ENCODE peak calls at places on chromosomes 13 and 19, in four cellular contexts. S is midbrain, J is progenitor cell of endocrine pancreas, P is posterior cingulate gyrus. E is an unnamed sample.

GRCh38 chr13:24145231-24145630 is 15.3 kb upstream of the SPATA13 start:
- DNase-seq in S (no peak), J (no peak), P (no peak), E (no peak)

GRCh38 chr13:20127563-20128458 is 33.0 kb downstream of the GJA3 start:
- DNase-seq in S (peak), J (peak), P (peak), E (peak)

GRCh38 chr19:52749780-52750179 is 14.9 kb upstream of the ZNF611 start:
- DNase-seq in S (no peak), J (no peak), P (no peak), E (no peak)

GRCh38 chr19:41914906-41915247 is 13.4 kb downstream of the ERFL start:
- DNase-seq in S (no peak), J (no peak), P (no peak), E (no peak)

GRCh38 chr13:27958928-27959539 is 10.1 kb downstream of the CDX2 start:
- DNase-seq in S (no peak), J (no peak), P (no peak), E (no peak)

GRCh38 chr19:10084803-10085202 is 1.3 kb upstream of the SHFL start:
- DNase-seq in S (no peak), J (no peak), P (no peak), E (no peak)

GRCh38 chr13:31207630-31208549 is 8.1 kb downstream of the B3GLCT start:
- DNase-seq in S (no peak), J (no peak), P (peak), E (no peak)

GRCh38 chr13:85738696-85739320 is 60.4 kb downstream of the SLITRK6 start:
- DNase-seq in S (no peak), J (no peak), P (no peak), E (no peak)

GRCh38 chr13:85586422-85586831 is 212.8 kb downstream of the SLITRK6 start:
- DNase-seq in S (no peak), J (no peak), P (no peak), E (no peak)

GRCh38 chr13:74115138-74115537 is 19.1 kb downstream of the KLF12 start:
- DNase-seq in S (no peak), J (no peak), P (no peak), E (no peak)

GRCh38 chr13:109415057-109415456 is 371.3 kb downstream of the IRS2 start:
- DNase-seq in S (no peak), J (no peak), P (no peak), E (no peak)

GRCh38 chr13:36919833-36920611 is at the start of gene SMAD9:
- DNase-seq in S (peak), J (peak), P (peak), E (peak)

GRCh38 chr13:30572859-30573275 is 44.9 kb upstream of the USPL1 start:
- DNase-seq in S (peak), J (no peak), P (no peak), E (no peak)

GRCh38 chr13:87999791-88000190 is 328.6 kb downstream of the SLITRK5 start:
- DNase-seq in S (no peak), J (no peak), P (no peak), E (no peak)

GRCh38 chr19:658916-659839 is 3.8 kb downstream of the RNF126 start:
- DNase-seq in S (no peak), J (no peak), P (peak), E (no peak)

GRCh38 chr13:96492758-96493157 is 402.9 kb downstream of the HS6ST3 start:
- DNase-seq in S (peak), J (no peak), P (peak), E (no peak)

GRCh38 chr19:58154287-58154678 is 3.7 kb upstream of the ZNF329 start:
- DNase-seq in S (peak), J (no peak), P (peak), E (no peak)

GRCh38 chr13:113275387-113275786 is 21.7 kb upstream of the LAMP1 start:
- DNase-seq in S (no peak), J (peak), P (no peak), E (peak)

GRCh38 chr13:100458673-100459072 is 129.9 kb downstream of the GGACT start:
- DNase-seq in S (no peak), J (no peak), P (no peak), E (no peak)

GRCh38 chr13:40388617-40389016 is 277.8 kb downstream of the FOXO1 start:
- DNase-seq in S (no peak), J (no peak), P (no peak), E (no peak)

GRCh38 chr19:16125738-16126495 is 14.2 kb downstream of the RAB8A start:
- DNase-seq in S (no peak), J (no peak), P (no peak), E (no peak)

GRCh38 chr19:41940443-41941409 is 12.5 kb upstream of the ERFL start:
- DNase-seq in S (no peak), J (no peak), P (peak), E (no peak)

GRCh38 chr13:109281823-109282239 is 504.6 kb downstream of the IRS2 start:
- DNase-seq in S (no peak), J (no peak), P (peak), E (no peak)

GRCh38 chr13:99979453-99980200 is 2.0 kb upstream of the ZIC2 start:
- DNase-seq in S (no peak), J (peak), P (no peak), E (no peak)

GRCh38 chr13:53343345-53343744 is 314.7 kb downstream of the OLFM4 start:
- DNase-seq in S (peak), J (no peak), P (peak), E (no peak)

GRCh38 chr19:17306285-17306714 is 628 bp downstream of the MRPL34 start:
- DNase-seq in S (peak), J (no peak), P (no peak), E (no peak)

GRCh38 chr19:57830071-57830602 is at the start of gene ZNF587B:
- DNase-seq in S (peak), J (peak), P (peak), E (no peak)

GRCh38 chr19:33390908-33391630 is 17.6 kb downstream of the CEBPG start:
- DNase-seq in S (no peak), J (no peak), P (peak), E (no peak)

GRCh38 chr13:109380457-109380856 is 405.9 kb downstream of the IRS2 start:
- DNase-seq in S (no peak), J (no peak), P (no peak), E (no peak)

GRCh38 chr19:41206926-41207750 is 11.9 kb upstream of the AXL start:
- DNase-seq in S (no peak), J (no peak), P (no peak), E (no peak)

GRCh38 chr19:3176715-3177501 is 1.7 kb upstream of the S1PR4 start:
- DNase-seq in S (no peak), J (no peak), P (peak), E (peak)

GRCh38 chr13:38045278-38046048 is 175.9 kb upstream of the TRPC4 start:
- DNase-seq in S (no peak), J (no peak), P (no peak), E (peak)

GRCh38 chr13:99407906-99408702 is 93.2 kb upstream of the TM9SF2 start:
- DNase-seq in S (no peak), J (no peak), P (peak), E (no peak)

GRCh38 chr13:27988520-27988919 is at the start of gene URAD:
- DNase-seq in S (no peak), J (no peak), P (no peak), E (no peak)

GRCh38 chr19:29283366-29283765 is 70.4 kb upstream of the UQCRFS1 start:
- DNase-seq in S (no peak), J (no peak), P (no peak), E (no peak)

GRCh38 chr19:49691243-49692101 is 556 bp downstream of the CPT1C start:
- DNase-seq in S (peak), J (peak), P (peak), E (no peak)

GRCh38 chr13:41428155-41428554 is 29.2 kb upstream of the RGCC start:
- DNase-seq in S (peak), J (no peak), P (peak), E (no peak)

GRCh38 chr19:46788968-46789338 is 559 bp upstream of the SLC1A5 start:
- DNase-seq in S (no peak), J (no peak), P (no peak), E (no peak)